ENCODE peak calls at places on chromosome 14, in eight cellular contexts. X is effector memory CD8-positive, alpha-beta T cell; G is AG08395; I is mucosa of gallbladder; H is NCI-H1105; L is nephron progenitor cell; U is NCI-H2081; D is IMR-90. C is an unnamed sample.

GRCh38 chr14:104421892-104422291 is 157.7 kb upstream of the C14orf180 start:
- DNase-seq in X (no peak), G (no peak), I (no peak), H (no peak), L (no peak), U (no peak), D (no peak), C (peak; percentile 8)

GRCh38 chr14:69484444-69485113 is at the start of gene PLEKHD1:
- DNase-seq in X (no peak), G (no peak), I (no peak), H (peak; percentile 21), L (peak; percentile 58), U (peak; percentile 63), D (no peak), C (no peak)

GRCh38 chr14:26174395-26174794 is 423.4 kb downstream of the NOVA1 start:
- DNase-seq in X (no peak), G (no peak), I (no peak), H (no peak), L (no peak), U (no peak), D (no peak), C (no peak)

GRCh38 chr14:105419305-105420091 is at the start of gene MTA1:
- DNase-seq in X (peak; percentile 36), G (peak; percentile 69), I (no peak), H (peak; percentile 38), L (peak; percentile 67), U (peak; percentile 65), D (peak; percentile 8), C (no peak)

GRCh38 chr14:45332360-45332988 is 79.5 kb upstream of the MIS18BP1 start:
- DNase-seq in X (no peak), G (no peak), I (peak; percentile 57), H (peak; percentile 63), L (no peak), U (no peak), D (no peak), C (peak; percentile 17)

GRCh38 chr14:86462193-86462592 is 932.2 kb downstream of the FLRT2 start:
- DNase-seq in X (peak; percentile 7), G (no peak), I (no peak), H (no peak), L (no peak), U (peak; percentile 3), D (peak; percentile 30), C (peak; percentile 19)

GRCh38 chr14:94127330-94127729 is 2.1 kb downstream of the IFI27L2 start:
- DNase-seq in X (no peak), G (no peak), I (no peak), H (no peak), L (no peak), U (no peak), D (no peak), C (no peak)

GRCh38 chr14:101947577-101947903 is 16.8 kb upstream of the DYNC1H1 start:
- DNase-seq in X (no peak), G (no peak), I (peak; percentile 34), H (no peak), L (no peak), U (peak; percentile 52), D (no peak), C (no peak)

GRCh38 chr14:48274826-48275225 is 599.4 kb upstream of the MDGA2 start:
- DNase-seq in X (no peak), G (no peak), I (no peak), H (no peak), L (no peak), U (no peak), D (no peak), C (no peak)

GRCh38 chr14:69535230-69535848 is 39.3 kb downstream of the CCDC177 start:
- DNase-seq in X (no peak), G (peak; percentile 85), I (peak; percentile 38), H (peak; percentile 69), L (peak; percentile 67), U (peak; percentile 73), D (peak; percentile 50), C (peak; percentile 40)

GRCh38 chr14:95564060-95564459 is 29.2 kb downstream of the GLRX5 start:
- DNase-seq in X (no peak), G (peak; percentile 10), I (no peak), H (no peak), L (no peak), U (no peak), D (peak; percentile 18), C (no peak)

GRCh38 chr14:78327426-78328210 is 157.4 kb downstream of the NRXN3 start:
- DNase-seq in X (no peak), G (no peak), I (no peak), H (no peak), L (no peak), U (no peak), D (no peak), C (no peak)